ENCODE peak calls at places on chromosomes 12 and 14, in four cellular contexts. H, J, O and F are unnamed samples.

GRCh38 chr12:115267891-115268290 is 583.9 kb upstream of the TBX3 start:
- DNase-seq in H (no peak), J (no peak), O (no peak), F (no peak)

GRCh38 chr14:61537567-61538463 is 157.5 kb upstream of the HIF1A start:
- DNase-seq in H (peak; percentile 83), J (peak; percentile 52), O (peak; percentile 97), F (no peak)

GRCh38 chr12:124939428-124940142 is 25.1 kb upstream of the UBC start:
- DNase-seq in H (peak; percentile 72), J (peak; percentile 94), O (peak; percentile 67), F (peak; percentile 80)

GRCh38 chr14:22478670-22479069 is 110.4 kb downstream of the DAD1 start:
- DNase-seq in H (no peak), J (no peak), O (no peak), F (no peak)

GRCh38 chr12:71587012-71587411 is 76.6 kb downstream of the ZFC3H1 start:
- DNase-seq in H (no peak), J (no peak), O (no peak), F (no peak)

GRCh38 chr14:34911209-34912150 is 36.3 kb upstream of the BAZ1A start:
- DNase-seq in H (no peak), J (no peak), O (no peak), F (no peak)

GRCh38 chr12:1830981-1831930 is 10.9 kb downstream of the LRTM2 start:
- DNase-seq in H (no peak), J (no peak), O (peak; percentile 70), F (no peak)

GRCh38 chr12:46983959-46984833 is 95.2 kb upstream of the PCED1B start:
- DNase-seq in H (peak; percentile 34), J (peak; percentile 63), O (peak; percentile 50), F (no peak)

GRCh38 chr12:113246478-113247122 is 25.3 kb downstream of the TPCN1 start:
- DNase-seq in H (no peak), J (no peak), O (no peak), F (no peak)
- H3K27ac ChIP-seq in H (no peak overlapping the region), J (peak overlapping the region; percentile 86), O (peak overlapping the region; percentile 98), F (peak overlapping the region; percentile 60)

GRCh38 chr14:95730126-95730525 is 16.2 kb upstream of the TCL1A start:
- DNase-seq in H (no peak), J (no peak), O (no peak), F (no peak)
- H3K27ac ChIP-seq in H (no peak overlapping the region), J (no peak overlapping the region), O (no peak overlapping the region), F (no peak overlapping the region)

DNA sequence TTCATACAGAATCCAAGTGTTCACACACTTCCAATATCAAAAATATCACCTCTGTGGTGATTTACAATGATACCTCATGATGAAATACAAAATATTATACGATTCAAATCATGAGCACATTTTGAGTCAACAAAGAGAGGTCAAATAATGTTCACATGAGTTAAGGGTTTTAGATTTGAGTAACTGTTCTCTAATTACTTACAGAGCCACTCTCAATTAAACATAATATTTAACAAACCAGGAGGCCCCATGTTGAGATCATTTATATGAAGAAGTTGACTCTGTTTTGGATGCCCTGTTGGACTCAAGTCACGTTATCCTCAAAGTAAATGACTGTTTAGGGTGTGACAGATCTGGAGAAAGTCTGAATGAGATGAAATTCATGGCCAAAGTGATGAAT is 53.5 kb downstream of the NUAK1 start:
- DNase-seq in H (no peak), J (no peak), O (no peak), F (no peak)
- H3K27ac ChIP-seq in H (peak overlapping the region; percentile 73), J (peak overlapping the region; percentile 88), O (no peak overlapping the region), F (peak overlapping the region; percentile 83)

DNA sequence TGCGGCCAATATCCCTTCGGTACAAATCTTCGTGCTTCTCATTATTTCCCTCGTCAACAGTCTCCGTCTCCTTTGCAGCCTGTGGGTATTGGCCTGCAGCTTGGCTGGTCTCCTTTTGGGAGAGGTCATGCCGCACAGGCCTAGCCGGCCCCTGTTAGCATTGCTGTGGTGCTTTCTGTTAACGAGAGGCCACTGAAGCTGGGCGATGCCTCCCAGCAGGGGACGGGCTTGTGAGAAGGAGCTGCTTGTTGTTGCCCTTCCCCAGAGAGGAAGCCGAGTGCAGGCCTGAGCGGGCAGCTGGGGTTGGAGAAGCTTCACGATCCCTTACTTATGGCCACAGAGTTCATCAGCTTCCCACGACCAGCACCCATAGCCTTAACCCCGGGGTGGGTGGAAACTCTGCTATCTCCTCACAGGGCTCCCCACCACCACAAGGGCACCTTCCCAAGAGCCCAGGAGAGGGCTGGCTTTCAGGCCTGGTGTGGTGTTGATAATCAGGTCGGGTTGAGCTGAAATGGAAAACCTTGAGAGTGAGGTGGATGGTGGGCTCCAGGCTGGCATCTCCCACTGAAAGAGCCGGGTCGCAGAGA is 228.5 kb downstream of the ZFP36L1 start:
- DNase-seq in H (no peak), J (no peak), O (no peak), F (no peak)
- H3K27ac ChIP-seq in H (peak overlapping the region; percentile 62), J (peak overlapping the region; percentile 93), O (peak overlapping the region; percentile 28), F (peak overlapping the region; percentile 61)

GRCh38 chr12:55893723-55894122 is 34.0 kb downstream of the PYM1 start:
- DNase-seq in H (no peak), J (no peak), O (no peak), F (no peak)

GRCh38 chr12:55901881-55902490 is 25.7 kb downstream of the PYM1 start:
- DNase-seq in H (no peak), J (no peak), O (no peak), F (no peak)

DNA sequence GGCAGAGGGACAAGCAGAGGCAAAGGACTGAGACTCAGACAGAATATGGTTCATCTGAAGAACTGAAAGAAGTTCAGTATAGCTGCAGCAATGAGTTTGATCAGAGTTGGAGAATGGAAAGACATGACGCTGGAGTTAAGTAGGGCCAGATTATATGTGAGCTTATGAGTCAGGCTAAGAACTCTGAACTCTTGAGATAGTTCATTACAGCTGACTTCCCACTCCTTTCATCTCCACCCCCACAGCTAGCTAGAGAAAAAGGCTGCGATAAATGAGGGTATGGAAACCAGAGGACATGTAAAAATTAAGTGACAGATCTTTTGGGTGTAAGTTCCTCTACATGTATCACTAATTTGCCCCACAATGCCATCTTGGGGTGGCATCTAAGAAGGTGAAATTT is 28.7 kb downstream of the PYM1 start:
- DNase-seq in H (no peak), J (no peak), O (no peak), F (no peak)
- H3K27ac ChIP-seq in H (no peak overlapping the region), J (no peak overlapping the region), O (no peak overlapping the region), F (no peak overlapping the region)

DNA sequence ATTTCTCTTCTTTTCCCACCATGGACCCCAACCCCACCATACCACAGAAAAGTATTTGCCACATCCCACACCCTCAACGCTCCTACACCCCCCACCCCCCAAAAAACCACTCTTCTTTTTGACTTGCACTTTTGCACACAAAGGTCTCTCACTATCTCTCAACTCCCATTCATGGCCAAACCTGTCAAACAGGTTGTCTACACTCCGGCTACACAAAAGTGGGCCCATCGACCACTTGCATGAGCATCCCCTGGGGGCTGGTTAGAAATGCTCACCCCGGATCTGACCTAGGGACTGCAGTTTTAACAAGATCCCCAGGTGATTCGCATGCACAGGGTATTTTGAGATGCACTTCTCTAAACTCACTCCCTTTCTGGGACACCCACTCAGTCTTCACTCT is 248.2 kb downstream of the DPF3 start:
- DNase-seq in H (no peak), J (no peak), O (no peak), F (no peak)
- H3K27ac ChIP-seq in H (no peak overlapping the region), J (no peak overlapping the region), O (no peak overlapping the region), F (no peak overlapping the region)

GRCh38 chr12:106284294-106285105 is 18.0 kb upstream of the TCP11L2 start:
- DNase-seq in H (no peak), J (no peak), O (no peak), F (no peak)

GRCh38 chr12:106288134-106288509 is 14.4 kb upstream of the TCP11L2 start:
- DNase-seq in H (no peak), J (no peak), O (no peak), F (no peak)

GRCh38 chr12:106287364-106287763 is 15.2 kb upstream of the TCP11L2 start:
- DNase-seq in H (no peak), J (no peak), O (no peak), F (no peak)

GRCh38 chr12:106288510-106289195 is 13.9 kb upstream of the TCP11L2 start:
- DNase-seq in H (peak; percentile 76), J (no peak), O (peak; percentile 83), F (no peak)

DNA sequence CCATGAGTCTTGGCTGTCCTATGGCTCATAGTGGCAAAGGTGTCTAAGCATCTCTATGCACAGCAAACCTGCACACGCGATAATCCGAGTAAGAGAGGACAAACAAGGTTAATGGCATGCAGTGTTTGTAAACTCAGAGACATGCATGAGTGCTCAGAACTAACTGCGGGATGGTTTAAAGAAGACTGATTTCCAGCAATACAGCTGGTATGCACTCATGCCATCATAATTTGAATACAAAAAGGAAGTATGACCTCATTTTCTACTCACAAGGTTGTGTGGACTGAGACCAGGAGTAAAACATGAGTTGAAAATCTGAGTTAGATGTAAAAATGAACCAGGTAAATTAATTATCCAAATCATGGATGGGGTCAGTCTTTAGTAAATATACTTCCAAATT is 16.5 kb upstream of the TCP11L2 start:
- DNase-seq in H (no peak), J (no peak), O (no peak), F (no peak)
- H3K27ac ChIP-seq in H (no peak overlapping the region), J (no peak overlapping the region), O (no peak overlapping the region), F (no peak overlapping the region)